ENCODE peak calls at places on chromosome 18, in ten cellular contexts. V, K, G, M, X, Q, S, B, D and N are unnamed samples.

GRCh38 chr18:29540548-29540947 is 1363.6 kb upstream of the CDH2 start:
- DNase-seq in X (no peak), Q (no peak), D (no peak), B (no peak), M (no peak), V (no peak), G (no peak), S (no peak), K (no peak), N (no peak)

GRCh38 chr18:49876536-49876935 is 63.2 kb upstream of the ACAA2 start:
- DNase-seq in K (no peak), D (no peak), B (no peak), X (no peak), M (no peak), S (no peak), G (no peak), Q (no peak), V (no peak), N (no peak)

GRCh38 chr18:75926811-75927210 is 499.3 kb upstream of the SMIM21 start:
- DNase-seq in B (no peak), G (no peak), S (no peak), M (no peak), V (no peak), D (no peak), X (no peak), Q (peak), K (no peak), N (no peak)

GRCh38 chr18:79402977-79403722 is 7.4 kb downstream of the NFATC1 start:
- DNase-seq in D (no peak), G (no peak), K (no peak), Q (peak), X (peak), S (peak), M (no peak), V (peak), B (peak), N (peak)

GRCh38 chr18:67730884-67731283 is 214.4 kb upstream of the DSEL start:
- DNase-seq in Q (peak), B (no peak), M (no peak), V (no peak), S (peak), X (no peak), D (peak), G (no peak), K (no peak), N (no peak)

GRCh38 chr18:41323044-41323443 is 632.0 kb upstream of the PIK3C3 start:
- DNase-seq in X (no peak), V (no peak), D (no peak), G (no peak), K (no peak), Q (peak), M (no peak), S (no peak), B (no peak), N (no peak)

GRCh38 chr18:7658701-7659100 is 91.6 kb downstream of the PTPRM start:
- DNase-seq in D (no peak), K (no peak), M (no peak), B (no peak), Q (no peak), G (no peak), S (no peak), X (no peak), V (no peak), N (no peak)

GRCh38 chr18:73118121-73118816 is 250.5 kb upstream of the NETO1 start:
- DNase-seq in G (no peak), V (no peak), S (no peak), D (peak), K (no peak), Q (peak), B (no peak), X (no peak), M (peak), N (no peak)

GRCh38 chr18:50977037-50977760 is 9.4 kb downstream of the ELAC1 start:
- DNase-seq in S (no peak), K (no peak), V (no peak), G (no peak), X (no peak), Q (no peak), M (no peak), B (no peak), D (no peak), N (no peak)

GRCh38 chr18:3819933-3820332 is 370.0 kb downstream of the TGIF1 start:
- DNase-seq in Q (no peak), D (no peak), G (no peak), S (no peak), M (no peak), X (no peak), B (no peak), V (no peak), K (no peak), N (no peak)

GRCh38 chr18:75854174-75854573 is 426.7 kb upstream of the SMIM21 start:
- DNase-seq in B (no peak), G (no peak), M (no peak), D (no peak), Q (peak), X (no peak), V (no peak), S (no peak), K (no peak), N (no peak)

GRCh38 chr18:52813637-52814416 is 473.8 kb downstream of the DCC start:
- DNase-seq in S (no peak), Q (no peak), D (no peak), B (no peak), X (no peak), M (no peak), V (no peak), G (no peak), K (no peak), N (no peak)

GRCh38 chr18:3463052-3463451 is 13.1 kb downstream of the TGIF1 start:
- DNase-seq in D (no peak), Q (no peak), B (no peak), G (no peak), K (no peak), S (no peak), X (no peak), M (no peak), V (no peak), N (no peak)

GRCh38 chr18:770583-770961 is 41.5 kb downstream of the YES1 start:
- DNase-seq in B (no peak), K (no peak), S (no peak), V (no peak), X (no peak), M (no peak), D (no peak), Q (peak), G (no peak), N (no peak)

GRCh38 chr18:64409511-64409910 is 260.6 kb upstream of the LINC00305 start:
- DNase-seq in Q (peak), M (no peak), K (no peak), S (peak), D (no peak), G (no peak), B (no peak), V (no peak), X (no peak), N (no peak)

GRCh38 chr18:650428-650858 is 7.0 kb upstream of the TYMS start:
- DNase-seq in Q (no peak), B (no peak), V (no peak), G (no peak), X (no peak), S (no peak), D (no peak), K (no peak), M (no peak), N (no peak)

GRCh38 chr18:77116201-77117080 is 16.1 kb downstream of the MBP start:
- DNase-seq in V (no peak), K (peak), S (no peak), M (no peak), X (no peak), Q (no peak), B (no peak), D (no peak), G (no peak), N (no peak)

GRCh38 chr18:340044-340443 is 72.2 kb upstream of the THOC1 start:
- DNase-seq in M (no peak), X (no peak), V (no peak), Q (no peak), G (no peak), D (no peak), B (no peak), S (peak), K (no peak), N (no peak)

GRCh38 chr18:26862084-26862483 is 3.4 kb downstream of the AQP4 start:
- DNase-seq in B (no peak), Q (no peak), K (no peak), M (no peak), X (peak), V (no peak), S (no peak), G (no peak), D (no peak), N (no peak)

GRCh38 chr18:3595282-3596273 is 145.6 kb downstream of the TGIF1 start:
- DNase-seq in D (peak), K (no peak), B (peak), S (peak), Q (peak), G (no peak), M (peak), X (no peak), V (no peak), N (no peak)

GRCh38 chr18:74529811-74530583 is 4.3 kb upstream of the CNDP1 start:
- DNase-seq in S (no peak), B (no peak), K (no peak), V (no peak), M (no peak), D (no peak), G (no peak), Q (no peak), X (no peak), N (no peak)

GRCh38 chr18:68455229-68455603 is 259.7 kb downstream of the TMX3 start:
- DNase-seq in X (no peak), K (no peak), D (no peak), G (no peak), M (no peak), B (no peak), Q (no peak), V (no peak), S (no peak), N (no peak)

GRCh38 chr18:2402084-2402483 is 169.2 kb downstream of the METTL4 start:
- DNase-seq in M (no peak), K (no peak), X (no peak), B (no peak), V (no peak), Q (no peak), G (no peak), S (no peak), D (peak), N (no peak)

GRCh38 chr18:51603111-51603510 is 405.6 kb upstream of the MEX3C start:
- DNase-seq in X (no peak), K (no peak), Q (no peak), B (no peak), V (no peak), G (no peak), M (no peak), S (no peak), D (no peak), N (no peak)

GRCh38 chr18:2606335-2606734 is 35.0 kb downstream of the NDC80 start:
- DNase-seq in Q (no peak), M (no peak), S (no peak), K (no peak), D (no peak), G (no peak), V (no peak), B (no peak), X (no peak), N (no peak)

GRCh38 chr18:77114564-77115391 is 17.8 kb downstream of the MBP start:
- DNase-seq in V (peak), K (peak), M (no peak), G (no peak), D (peak), B (peak), S (peak), X (peak), Q (no peak), N (no peak)

GRCh38 chr18:79974025-79974424 is 9.6 kb downstream of the HSBP1L1 start:
- DNase-seq in G (no peak), S (no peak), D (no peak), X (no peak), K (no peak), M (no peak), V (no peak), Q (no peak), B (no peak), N (no peak)

GRCh38 chr18:33596178-33596854 is 18.3 kb downstream of the ASXL3 start:
- DNase-seq in G (no peak), B (no peak), D (no peak), Q (peak), M (no peak), S (no peak), X (no peak), V (no peak), K (no peak), N (no peak)

GRCh38 chr18:77899972-77900754 is 650.5 kb downstream of the GALR1 start:
- DNase-seq in X (no peak), B (no peak), V (no peak), K (no peak), M (no peak), S (peak), D (no peak), Q (peak), G (peak), N (peak)

GRCh38 chr18:59502222-59502898 is 143.3 kb upstream of the LMAN1 start:
- DNase-seq in V (no peak), M (no peak), S (no peak), K (peak), B (no peak), X (no peak), Q (peak), D (peak), G (no peak), N (no peak)

GRCh38 chr18:13272411-13272810 is 53.9 kb downstream of the LDLRAD4 start:
- DNase-seq in D (no peak), Q (no peak), G (no peak), K (no peak), S (no peak), M (no peak), V (no peak), X (no peak), B (no peak), N (no peak)

GRCh38 chr18:75211721-75212625 is 1.4 kb downstream of the TSHZ1 start:
- DNase-seq in X (peak), Q (peak), G (no peak), D (no peak), V (peak), K (peak), S (peak), M (no peak), B (peak), N (no peak)

GRCh38 chr18:59954746-59955145 is 55.0 kb downstream of the PMAIP1 start:
- DNase-seq in D (peak), V (no peak), Q (peak), S (no peak), X (no peak), B (no peak), M (peak), G (no peak), K (no peak), N (no peak)

GRCh38 chr18:59697236-59697932 is at the start of gene CCBE1:
- DNase-seq in V (peak), B (peak), X (peak), K (peak), G (peak), S (peak), Q (peak), D (no peak), M (no peak), N (peak)

GRCh38 chr18:31490387-31490786 is 7.6 kb upstream of the DSG2 start:
- DNase-seq in V (no peak), D (no peak), M (peak), K (no peak), X (no peak), Q (peak), B (no peak), G (no peak), S (no peak), N (no peak)

GRCh38 chr18:36769611-36770314 is 59.0 kb downstream of the TPGS2 start:
- DNase-seq in G (no peak), K (no peak), X (no peak), S (peak), M (no peak), Q (no peak), V (peak), B (no peak), D (no peak), N (no peak)

GRCh38 chr18:50656841-50657470 is 97.1 kb downstream of the MAPK4 start:
- DNase-seq in X (peak), D (no peak), K (no peak), G (no peak), V (no peak), S (no peak), Q (no peak), M (no peak), B (no peak), N (no peak)

DNA sequence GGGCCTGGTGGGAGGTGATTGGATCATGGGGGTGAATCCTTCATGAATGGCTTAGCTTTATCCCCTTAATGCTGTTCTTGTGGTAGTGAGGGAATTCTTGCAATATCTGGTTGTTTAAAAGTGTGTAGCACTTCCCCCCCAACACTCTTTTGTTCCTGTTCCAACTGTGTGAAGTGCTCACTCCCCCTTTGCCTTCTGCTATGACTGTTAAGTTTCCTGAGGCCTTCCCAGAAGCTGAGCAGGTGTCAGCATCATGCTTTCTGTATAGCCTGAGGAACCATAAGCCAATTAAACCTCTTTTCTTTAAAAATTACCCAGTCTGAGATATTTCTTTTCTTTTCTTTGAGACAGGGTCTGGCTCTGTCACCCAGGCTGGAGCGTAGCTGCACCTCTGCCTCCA is 139.4 kb downstream of the RNF152 start:
- DNase-seq in B (no peak), Q (no peak), V (no peak), M (no peak), G (no peak), X (no peak), S (no peak), D (no peak), K (no peak), N (no peak)
- H3K27ac ChIP-seq in B (no peak), Q (no peak), V (no peak), M (no peak), G (no peak), X (no peak), S (no peak), D (no peak), K (no peak), N (no peak)

DNA sequence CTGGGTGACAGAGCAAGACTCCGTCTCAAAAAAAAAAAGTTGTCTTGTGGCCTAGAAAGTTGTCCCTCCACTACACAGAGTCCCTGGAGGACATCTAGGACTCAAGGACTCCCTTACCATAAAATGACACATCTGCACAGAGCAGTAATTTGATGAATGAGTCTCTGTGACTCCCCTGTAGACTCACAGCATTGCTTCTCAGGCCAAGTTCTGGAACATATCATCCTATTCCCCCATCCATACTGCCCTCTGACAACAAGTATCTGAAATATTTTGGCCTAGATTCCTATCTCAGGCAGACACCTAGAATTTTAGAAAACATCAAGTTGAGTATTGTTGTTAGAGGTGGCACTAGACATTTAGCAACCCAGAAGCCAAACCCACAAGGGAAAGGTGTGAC is 97.8 kb upstream of the ATP8B1 start:
- DNase-seq in Q (peak), S (no peak), K (no peak), X (no peak), G (no peak), M (no peak), V (no peak), B (no peak), D (no peak), N (no peak)
- H3K27ac ChIP-seq in Q (no peak), S (no peak), K (no peak), X (no peak), G (no peak), M (peak), V (no peak), B (no peak), D (no peak), N (no peak)

GRCh38 chr18:8685914-8686216 is 19.5 kb upstream of the MTCL1 start:
- DNase-seq in X (no peak), D (no peak), S (no peak), B (no peak), M (no peak), G (no peak), Q (no peak), K (no peak), V (no peak), N (no peak)
- H3K27ac ChIP-seq in X (no peak), D (no peak), S (no peak), B (no peak), M (no peak), G (no peak), Q (no peak), K (no peak), V (no peak), N (no peak)

DNA sequence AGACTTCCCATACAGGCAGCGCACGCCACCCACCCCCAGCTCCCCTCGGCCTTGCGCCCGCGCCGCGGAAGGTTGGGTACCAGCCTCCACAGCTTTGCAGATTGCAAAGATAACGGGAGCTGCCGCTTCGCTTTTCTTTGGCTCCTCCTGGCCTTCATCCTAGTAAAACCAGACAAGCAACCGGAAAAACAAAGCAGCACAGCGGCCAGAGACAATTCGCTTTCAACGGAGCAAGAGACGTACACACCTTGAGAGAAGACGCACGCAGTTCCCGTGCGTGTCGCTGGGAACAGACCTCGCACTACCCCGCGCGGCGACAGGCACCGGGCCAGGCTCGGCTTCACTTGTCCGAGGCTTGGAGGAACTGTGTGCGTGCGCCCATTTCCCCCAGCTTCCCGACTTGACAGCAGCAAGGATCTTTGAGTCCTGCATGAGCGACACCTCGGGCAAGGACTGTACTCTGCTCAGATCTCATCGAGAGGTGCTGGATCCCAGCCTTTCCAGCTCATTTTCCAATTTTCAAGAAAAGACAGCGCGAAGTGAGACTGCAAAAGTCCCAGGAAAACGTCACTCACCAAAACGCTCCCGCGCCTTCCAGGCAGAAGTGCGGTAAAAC is 964 bp downstream of the ZBTB7C start:
- DNase-seq in X (peak), S (peak), G (no peak), M (no peak), K (no peak), V (peak), B (no peak), Q (no peak), D (no peak), N (no peak)
- H3K27ac ChIP-seq in X (no peak), S (peak), G (no peak), M (no peak), K (no peak), V (no peak), B (peak), Q (no peak), D (no peak), N (no peak)

DNA sequence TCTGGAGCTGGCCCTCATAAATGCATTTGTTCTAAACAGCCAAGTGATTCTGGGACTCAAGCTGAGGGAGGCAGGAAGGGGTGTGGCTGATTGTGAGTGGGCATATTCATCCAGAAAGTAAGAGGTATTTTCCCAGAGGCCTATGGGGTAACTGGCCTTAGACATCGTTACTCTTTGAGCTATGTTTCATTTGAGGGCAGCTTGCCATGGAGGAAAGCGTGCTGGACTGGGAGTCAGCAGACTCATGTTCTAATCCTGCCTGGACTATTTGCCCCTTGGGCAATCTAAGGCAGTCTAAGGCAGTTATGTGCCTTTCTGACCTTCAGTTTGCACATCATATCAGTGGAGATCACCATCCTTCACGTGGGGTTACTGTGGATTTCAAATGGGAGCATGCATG is 93.5 kb upstream of the SLC14A2 start:
- DNase-seq in V (no peak), D (no peak), B (peak), Q (no peak), X (peak), K (no peak), S (peak), M (no peak), G (no peak), N (no peak)
- H3K27ac ChIP-seq in V (peak), D (no peak), B (peak), Q (no peak), X (peak), K (peak), S (peak), M (no peak), G (no peak), N (no peak)

GRCh38 chr18:23227729-23228075 is 92.4 kb downstream of the CABLES1 start:
- DNase-seq in V (no peak), Q (no peak), X (no peak), M (no peak), D (no peak), K (no peak), G (no peak), B (no peak), S (no peak), N (no peak)
- H3K27ac ChIP-seq in V (peak), Q (peak), X (peak), M (peak), D (peak), K (peak), G (no peak), B (peak), S (peak), N (no peak)

GRCh38 chr18:10713400-10713799 is 187.6 kb downstream of the NAPG start:
- DNase-seq in Q (no peak), G (no peak), S (no peak), D (no peak), X (no peak), B (no peak), V (no peak), K (no peak), M (no peak), N (no peak)
- H3K27ac ChIP-seq in Q (no peak), G (no peak), S (no peak), D (no peak), X (no peak), B (no peak), V (no peak), K (no peak), M (no peak), N (no peak)

GRCh38 chr18:48765053-48765452 is 185.7 kb downstream of the SMAD7 start:
- DNase-seq in V (peak), K (no peak), M (no peak), D (no peak), Q (no peak), S (no peak), B (no peak), X (no peak), G (no peak), N (no peak)
- H3K27ac ChIP-seq in V (no peak), K (no peak), M (no peak), D (no peak), Q (no peak), S (no peak), B (no peak), X (no peak), G (no peak), N (no peak)